ENCODE peak calls at places on chromosomes 4 and X, in five cellular contexts. G is K562, A is astrocyte, B is neural progenitor cell, O is hepatocyte. N is an unnamed sample.
A peak's percentile ranks its signal among the peaks of the same experiment; 100 is the strongest.

GRCh38 chr4:71765349-71765748 is 18.5 kb downstream of the GC start:
- DNase-seq in G (no peak), A (peak; percentile 71), B (no peak), O (no peak), N (no peak)

GRCh38 chr4:185965456-185966384 is 103.2 kb upstream of the TLR3 start:
- DNase-seq in G (no peak), A (no peak), B (no peak), O (no peak), N (no peak)

GRCh38 chr4:71692198-71692597 is 91.7 kb downstream of the GC start:
- DNase-seq in G (no peak), A (no peak), B (no peak), O (no peak), N (no peak)

GRCh38 chr4:165612936-165613335 is 234.1 kb downstream of the CPE start:
- DNase-seq in G (no peak), A (no peak), B (no peak), O (no peak), N (no peak)

GRCh38 chrX:119067023-119067739 is 5.6 kb upstream of the CT47C1 start:
- DNase-seq in G (peak; percentile 53), A (peak; percentile 7), B (peak; percentile 56), O (peak; percentile 69), N (no peak)

GRCh38 chr4:168631241-168632151 is 134.6 kb downstream of the PALLD start:
- DNase-seq in G (no peak), A (peak; percentile 77), B (peak; percentile 94), O (peak; percentile 89), N (no peak)

GRCh38 chrX:115350696-115351408 is 61.3 kb downstream of the LUZP4 start:
- DNase-seq in G (no peak), A (no peak), B (no peak), O (peak; percentile 47), N (no peak)

GRCh38 chrX:129755779-129756650 is 17.2 kb downstream of the XPNPEP2 start:
- DNase-seq in G (peak; percentile 22), A (no peak), B (peak; percentile 36), O (no peak), N (no peak)

GRCh38 chrX:135114392-135114791 is 5.9 kb downstream of the ETDB start:
- DNase-seq in G (no peak), A (no peak), B (no peak), O (no peak), N (no peak)

GRCh38 chr4:30920043-30920442 is 199.9 kb downstream of the PCDH7 start:
- DNase-seq in G (no peak), A (no peak), B (peak; percentile 40), O (no peak), N (no peak)

GRCh38 chrX:153801646-153802045 is 7.2 kb downstream of the SSR4 start:
- DNase-seq in G (no peak), A (no peak), B (no peak), O (no peak), N (no peak)

GRCh38 chr4:117327491-117327890 is 242.1 kb upstream of the TRAM1L1 start:
- DNase-seq in G (no peak), A (no peak), B (no peak), O (no peak), N (no peak)

GRCh38 chr4:185881427-185881826 is 69.4 kb upstream of the SORBS2 start:
- DNase-seq in G (no peak), A (no peak), B (no peak), O (no peak), N (no peak)

GRCh38 chr4:71980976-71981375 is 50.8 kb upstream of the NPFFR2 start:
- DNase-seq in G (no peak), A (peak; percentile 55), B (no peak), O (no peak), N (no peak)

GRCh38 chr4:65437102-65437501 is 233.2 kb downstream of the EPHA5 start:
- DNase-seq in G (no peak), A (no peak), B (no peak), O (peak; percentile 20), N (no peak)

GRCh38 chrX:49291615-49292337 is 11.7 kb upstream of the GAGE10 start:
- DNase-seq in G (peak; percentile 64), A (peak; percentile 16), B (peak; percentile 72), O (peak; percentile 65), N (peak; percentile 9)

GRCh38 chrX:2928127-2928582 is 984 bp downstream of the ARSD start:
- DNase-seq in G (no peak), A (peak; percentile 71), B (peak; percentile 85), O (no peak), N (no peak)

GRCh38 chrX:125203379-125203736 is 116.3 kb upstream of the TEX13C start:
- DNase-seq in G (no peak), A (no peak), B (peak; percentile 40), O (no peak), N (no peak)

GRCh38 chr4:86141166-86141565 is 218.7 kb downstream of the MAPK10 start:
- DNase-seq in G (no peak), A (no peak), B (no peak), O (no peak), N (no peak)

GRCh38 chr4:140706665-140707064 is 49.5 kb downstream of the TBC1D9 start:
- DNase-seq in G (no peak), A (no peak), B (no peak), O (no peak), N (no peak)

GRCh38 chrX:123481908-123482873 is 250.7 kb downstream of the THOC2 start:
- DNase-seq in G (no peak), A (peak; percentile 67), B (peak; percentile 52), O (no peak), N (no peak)

GRCh38 chr4:168480991-168481588 is 798 bp upstream of the DDX60L start:
- DNase-seq in G (peak; percentile 44), A (peak; percentile 83), B (no peak), O (peak; percentile 32), N (no peak)

GRCh38 chr4:122346036-122346435 is 32.8 kb upstream of the ADAD1 start:
- DNase-seq in G (no peak), A (peak; percentile 12), B (no peak), O (no peak), N (no peak)

GRCh38 chr4:10704050-10704810 is 19.7 kb upstream of the CLNK start:
- DNase-seq in G (no peak), A (peak; percentile 59), B (no peak), O (no peak), N (no peak)

GRCh38 chr4:74316397-74316796 is 8.1 kb downstream of the EPGN start:
- DNase-seq in G (no peak), A (no peak), B (no peak), O (no peak), N (no peak)

GRCh38 chr4:112927544-112927943 is 121.9 kb upstream of the ANK2 start:
- DNase-seq in G (no peak), A (no peak), B (no peak), O (no peak), N (no peak)

GRCh38 chr4:140637836-140638235 is 69.1 kb upstream of the UCP1 start:
- DNase-seq in G (peak; percentile 49), A (no peak), B (peak; percentile 68), O (no peak), N (no peak)

GRCh38 chr4:110107868-110108267 is 90.5 kb downstream of the ELOVL6 start:
- DNase-seq in G (no peak), A (no peak), B (no peak), O (no peak), N (no peak)

GRCh38 chr4:42080284-42080683 is 72.2 kb downstream of the BEND4 start:
- DNase-seq in G (no peak), A (no peak), B (no peak), O (no peak), N (no peak)

GRCh38 chr4:42078184-42078801 is 74.2 kb downstream of the BEND4 start:
- DNase-seq in G (no peak), A (no peak), B (no peak), O (no peak), N (no peak)

DNA sequence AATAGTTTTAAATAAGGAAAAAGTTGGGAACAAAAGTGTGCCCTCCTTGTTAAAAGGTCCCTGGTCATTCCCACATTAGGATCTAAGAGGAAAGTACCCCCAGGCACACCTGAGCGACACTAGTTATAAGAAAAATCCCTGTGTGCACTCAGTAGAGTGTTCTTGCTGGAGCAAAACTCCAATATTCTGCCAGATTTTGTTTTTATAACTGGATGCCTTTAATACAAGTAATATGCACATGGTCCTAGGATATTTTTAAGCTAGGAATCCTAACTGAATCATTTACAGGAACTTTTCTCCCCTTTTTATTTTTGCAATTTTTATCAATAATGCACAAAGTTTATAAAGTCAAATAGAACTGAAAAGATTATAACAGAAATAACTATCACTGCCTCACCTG is 68.6 kb downstream of the BEND4 start:
- DNase-seq in G (no peak), A (no peak), B (no peak), O (no peak), N (no peak)
- TF ChIP-seq EZH2 in G (no peak), A (no peak), B (no peak), O (no peak), N (no peak)

GRCh38 chr4:98386-98785 is 25.9 kb upstream of the ZNF718 start:
- DNase-seq in G (no peak), A (no peak), B (no peak), O (no peak), N (no peak)

DNA sequence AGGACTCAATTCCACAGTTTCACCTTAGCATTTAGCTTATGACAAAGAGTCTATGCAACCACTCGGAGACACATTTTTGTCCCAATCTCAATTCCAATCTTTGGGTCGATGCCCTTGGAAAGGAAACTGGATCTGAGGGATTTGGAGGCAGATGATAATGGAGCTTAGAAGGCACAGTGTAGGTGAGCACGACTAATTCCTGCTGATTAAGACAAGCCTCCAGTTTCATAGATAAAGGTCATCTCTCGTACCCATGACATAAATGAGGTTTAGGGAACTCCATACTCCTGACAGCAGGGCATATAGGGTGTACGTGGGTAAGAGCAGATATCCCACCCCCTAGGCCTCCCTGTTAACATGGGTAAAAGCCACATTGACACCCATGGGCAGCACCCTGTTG is 24.4 kb upstream of the ZNF718 start:
- DNase-seq in G (no peak), A (no peak), B (no peak), O (no peak), N (no peak)
- H3K9me3 ChIP-seq in G (peaks cover 3% of the 10 kb centered on the region), A (peaks cover 17% of the 10 kb centered on the region), B (peaks cover 34% of the 10 kb centered on the region), O (no peaks in the 10 kb centered on the region), N (peaks cover 5% of the 10 kb centered on the region)

GRCh38 chr4:35836591-35836990 is 407.7 kb downstream of the ARAP2 start:
- DNase-seq in G (no peak), A (no peak), B (no peak), O (no peak), N (no peak)
- TF ChIP-seq EZH2 in G (no peak), A (no peak), B (no peak), O (no peak), N (no peak)

GRCh38 chr4:89296399-89296798 is 11.2 kb downstream of the GPRIN3 start:
- DNase-seq in G (no peak), A (no peak), B (no peak), O (peak; percentile 46), N (no peak)
- H3K9me3 ChIP-seq in G (no peaks in the 10 kb centered on the region), A (no peaks in the 10 kb centered on the region), B (no peaks in the 10 kb centered on the region), O (no peaks in the 10 kb centered on the region), N (no peaks in the 10 kb centered on the region)

GRCh38 chr4:48483006-48483776 is at the start of gene SLC10A4:
- DNase-seq in G (peak; percentile 89), A (no peak), B (peak; percentile 73), O (peak; percentile 39), N (no peak)
- TF ChIP-seq EZH2 in G (no peak), A (no peak), B (no peak), O (no peak), N (peak; percentile 21)